ENCODE peak calls at places on chromosomes 16 and 17, in six cellular contexts. One of them, this sample, is unnamed.

GRCh38 chr16:75248142-75248535 is 3.3 kb downstream of the BCAR1 start:
- DNase-seq in IMR-90: no peak
- DNase-seq in trophoblast cell: no peak
- DNase-seq in neuronal stem cell: no peak
- DNase-seq in H1: no peak
- DNase-seq in mesenchymal stem cell: peak; percentile 67
- DNase-seq in this sample: no peak

GRCh38 chr16:7765079-7765550 is 432.5 kb downstream of the RBFOX1 start:
- DNase-seq in IMR-90: no peak
- DNase-seq in trophoblast cell: no peak
- DNase-seq in neuronal stem cell: no peak
- DNase-seq in H1: no peak
- DNase-seq in mesenchymal stem cell: no peak
- DNase-seq in this sample: peak; percentile 53

GRCh38 chr16:66292241-66292935 is 74.1 kb upstream of the CDH5 start:
- DNase-seq in IMR-90: no peak
- DNase-seq in trophoblast cell: no peak
- DNase-seq in neuronal stem cell: no peak
- DNase-seq in H1: no peak
- DNase-seq in mesenchymal stem cell: no peak
- DNase-seq in this sample: peak; percentile 16

GRCh38 chr16:15641753-15642556 is 999 bp downstream of the MARF1 start:
- DNase-seq in IMR-90: no peak
- DNase-seq in trophoblast cell: no peak
- DNase-seq in neuronal stem cell: no peak
- DNase-seq in H1: no peak
- DNase-seq in mesenchymal stem cell: peak; percentile 13
- DNase-seq in this sample: no peak

GRCh38 chr16:51129105-51129504 is 22.0 kb downstream of the SALL1 start:
- DNase-seq in IMR-90: peak; percentile 2
- DNase-seq in trophoblast cell: no peak
- DNase-seq in neuronal stem cell: no peak
- DNase-seq in H1: peak; percentile 35
- DNase-seq in mesenchymal stem cell: no peak
- DNase-seq in this sample: no peak

GRCh38 chr17:53061446-53061845 is 761.3 kb upstream of the KIF2B start:
- DNase-seq in IMR-90: no peak
- DNase-seq in trophoblast cell: peak; percentile 1
- DNase-seq in neuronal stem cell: no peak
- DNase-seq in H1: peak; percentile 58
- DNase-seq in mesenchymal stem cell: no peak
- DNase-seq in this sample: peak; percentile 92

GRCh38 chr16:47142469-47143328 is 1.0 kb downstream of the NETO2 start:
- DNase-seq in IMR-90: peak; percentile 44
- DNase-seq in trophoblast cell: peak; percentile 74
- DNase-seq in neuronal stem cell: peak; percentile 46
- DNase-seq in H1: no peak
- DNase-seq in mesenchymal stem cell: peak; percentile 66
- DNase-seq in this sample: peak; percentile 32

GRCh38 chr17:31691251-31691905 is 167.7 kb downstream of the COPRS start:
- DNase-seq in IMR-90: no peak
- DNase-seq in trophoblast cell: no peak
- DNase-seq in neuronal stem cell: no peak
- DNase-seq in H1: no peak
- DNase-seq in mesenchymal stem cell: no peak
- DNase-seq in this sample: no peak

GRCh38 chr16:4315185-4316102 is at the start of gene GLIS2:
- DNase-seq in IMR-90: peak; percentile 82
- DNase-seq in trophoblast cell: peak; percentile 73
- DNase-seq in neuronal stem cell: peak; percentile 80
- DNase-seq in H1: peak; percentile 73
- DNase-seq in mesenchymal stem cell: peak; percentile 89
- DNase-seq in this sample: peak; percentile 88

GRCh38 chr16:75340715-75341500 is 89.5 kb upstream of the BCAR1 start:
- DNase-seq in IMR-90: peak; percentile 43
- DNase-seq in trophoblast cell: no peak
- DNase-seq in neuronal stem cell: no peak
- DNase-seq in H1: no peak
- DNase-seq in mesenchymal stem cell: peak; percentile 71
- DNase-seq in this sample: no peak

GRCh38 chr17:9924735-9925191 is 19.7 kb upstream of the RCVRN start:
- DNase-seq in IMR-90: peak; percentile 75
- DNase-seq in trophoblast cell: peak; percentile 93
- DNase-seq in neuronal stem cell: peak; percentile 78
- DNase-seq in H1: no peak
- DNase-seq in mesenchymal stem cell: peak; percentile 84
- DNase-seq in this sample: peak; percentile 62

GRCh38 chr16:84815446-84815845 is 4.3 kb upstream of the CRISPLD2 start:
- DNase-seq in IMR-90: no peak
- DNase-seq in trophoblast cell: no peak
- DNase-seq in neuronal stem cell: no peak
- DNase-seq in H1: no peak
- DNase-seq in mesenchymal stem cell: no peak
- DNase-seq in this sample: no peak

GRCh38 chr17:82020874-82021727 is 1.6 kb downstream of the CENPX start:
- DNase-seq in IMR-90: peak; percentile 75
- DNase-seq in trophoblast cell: peak; percentile 93
- DNase-seq in neuronal stem cell: no peak
- DNase-seq in H1: no peak
- DNase-seq in mesenchymal stem cell: peak; percentile 75
- DNase-seq in this sample: peak; percentile 74

GRCh38 chr17:81294512-81295030 is 536 bp downstream of the SLC38A10 start:
- DNase-seq in IMR-90: peak; percentile 9
- DNase-seq in trophoblast cell: peak; percentile 35
- DNase-seq in neuronal stem cell: no peak
- DNase-seq in H1: no peak
- DNase-seq in mesenchymal stem cell: peak; percentile 36
- DNase-seq in this sample: no peak

GRCh38 chr16:77674888-77675287 is 47.4 kb upstream of the NUDT7 start:
- DNase-seq in IMR-90: peak; percentile 80
- DNase-seq in trophoblast cell: peak; percentile 84
- DNase-seq in neuronal stem cell: no peak
- DNase-seq in H1: no peak
- DNase-seq in mesenchymal stem cell: peak; percentile 58
- DNase-seq in this sample: no peak

GRCh38 chr17:43917348-43918025 is 10.2 kb upstream of the MPP2 start:
- DNase-seq in IMR-90: peak; percentile 10
- DNase-seq in trophoblast cell: peak; percentile 54
- DNase-seq in neuronal stem cell: no peak
- DNase-seq in H1: peak; percentile 84
- DNase-seq in mesenchymal stem cell: peak; percentile 26
- DNase-seq in this sample: peak; percentile 87

GRCh38 chr17:9645858-9646555 is 690 bp downstream of the USP43 start:
- DNase-seq in IMR-90: no peak
- DNase-seq in trophoblast cell: peak; percentile 57
- DNase-seq in neuronal stem cell: peak; percentile 27
- DNase-seq in H1: peak; percentile 76
- DNase-seq in mesenchymal stem cell: peak; percentile 50
- DNase-seq in this sample: peak; percentile 77

GRCh38 chr16:69417537-69418199 is 6.8 kb upstream of the CYB5B start:
- DNase-seq in IMR-90: no peak
- DNase-seq in trophoblast cell: no peak
- DNase-seq in neuronal stem cell: no peak
- DNase-seq in H1: no peak
- DNase-seq in mesenchymal stem cell: peak; percentile 96
- DNase-seq in this sample: peak; percentile 79

GRCh38 chr16:17350212-17350611 is 120.5 kb downstream of the XYLT1 start:
- DNase-seq in IMR-90: peak; percentile 67
- DNase-seq in trophoblast cell: peak; percentile 32
- DNase-seq in neuronal stem cell: no peak
- DNase-seq in H1: no peak
- DNase-seq in mesenchymal stem cell: no peak
- DNase-seq in this sample: no peak

GRCh38 chr16:9657659-9658058 is 524.6 kb downstream of the GRIN2A start:
- DNase-seq in IMR-90: no peak
- DNase-seq in trophoblast cell: no peak
- DNase-seq in neuronal stem cell: no peak
- DNase-seq in H1: peak; percentile 34
- DNase-seq in mesenchymal stem cell: no peak
- DNase-seq in this sample: no peak

GRCh38 chr17:77636835-77637806 is 321.4 kb upstream of the TNRC6C start:
- DNase-seq in IMR-90: no peak
- DNase-seq in trophoblast cell: no peak
- DNase-seq in neuronal stem cell: no peak
- DNase-seq in H1: no peak
- DNase-seq in mesenchymal stem cell: no peak
- DNase-seq in this sample: peak; percentile 38

GRCh38 chr17:58541249-58541648 is 26.8 kb upstream of the MTMR4 start:
- DNase-seq in IMR-90: no peak
- DNase-seq in trophoblast cell: peak; percentile 25
- DNase-seq in neuronal stem cell: no peak
- DNase-seq in H1: no peak
- DNase-seq in mesenchymal stem cell: peak; percentile 13
- DNase-seq in this sample: peak; percentile 80

GRCh38 chr17:37698132-37698615 is 46.7 kb downstream of the HNF1B start:
- DNase-seq in IMR-90: peak; percentile 79
- DNase-seq in trophoblast cell: no peak
- DNase-seq in neuronal stem cell: no peak
- DNase-seq in H1: no peak
- DNase-seq in mesenchymal stem cell: peak; percentile 42
- DNase-seq in this sample: no peak

GRCh38 chr17:57623620-57624019 is 121.5 kb downstream of the CCDC182 start:
- DNase-seq in IMR-90: no peak
- DNase-seq in trophoblast cell: no peak
- DNase-seq in neuronal stem cell: no peak
- DNase-seq in H1: no peak
- DNase-seq in mesenchymal stem cell: no peak
- DNase-seq in this sample: no peak

GRCh38 chr16:6133009-6133408 is 1035.4 kb upstream of the EEF2KMT start:
- DNase-seq in IMR-90: no peak
- DNase-seq in trophoblast cell: no peak
- DNase-seq in neuronal stem cell: no peak
- DNase-seq in H1: no peak
- DNase-seq in mesenchymal stem cell: no peak
- DNase-seq in this sample: no peak

GRCh38 chr17:39271546-39271945 is 45.8 kb upstream of the STAC2 start:
- DNase-seq in IMR-90: peak; percentile 52
- DNase-seq in trophoblast cell: no peak
- DNase-seq in neuronal stem cell: no peak
- DNase-seq in H1: no peak
- DNase-seq in mesenchymal stem cell: no peak
- DNase-seq in this sample: no peak

GRCh38 chr16:48955791-48956190 is 325.8 kb downstream of the CBLN1 start:
- DNase-seq in IMR-90: no peak
- DNase-seq in trophoblast cell: no peak
- DNase-seq in neuronal stem cell: no peak
- DNase-seq in H1: no peak
- DNase-seq in mesenchymal stem cell: no peak
- DNase-seq in this sample: no peak

GRCh38 chr17:80029235-80029974 is 6.3 kb downstream of the TBC1D16 start:
- DNase-seq in IMR-90: peak; percentile 74
- DNase-seq in trophoblast cell: peak; percentile 21
- DNase-seq in neuronal stem cell: no peak
- DNase-seq in H1: no peak
- DNase-seq in mesenchymal stem cell: peak; percentile 83
- DNase-seq in this sample: no peak

GRCh38 chr17:50986989-50987660 is 121.0 kb upstream of the TOB1 start:
- DNase-seq in IMR-90: peak; percentile 79
- DNase-seq in trophoblast cell: no peak
- DNase-seq in neuronal stem cell: no peak
- DNase-seq in H1: no peak
- DNase-seq in mesenchymal stem cell: no peak
- DNase-seq in this sample: no peak

GRCh38 chr16:50695017-50696000 is 1.9 kb downstream of the NOD2 start:
- DNase-seq in IMR-90: no peak
- DNase-seq in trophoblast cell: peak; percentile 20
- DNase-seq in neuronal stem cell: no peak
- DNase-seq in H1: no peak
- DNase-seq in mesenchymal stem cell: no peak
- DNase-seq in this sample: no peak

GRCh38 chr17:65013613-65014391 is 42.7 kb downstream of the GNA13 start:
- DNase-seq in IMR-90: peak; percentile 93
- DNase-seq in trophoblast cell: peak; percentile 81
- DNase-seq in neuronal stem cell: no peak
- DNase-seq in H1: no peak
- DNase-seq in mesenchymal stem cell: peak; percentile 88
- DNase-seq in this sample: no peak

GRCh38 chr16:85431431-85432124 is 181.5 kb upstream of the GSE1 start:
- DNase-seq in IMR-90: no peak
- DNase-seq in trophoblast cell: no peak
- DNase-seq in neuronal stem cell: no peak
- DNase-seq in H1: peak; percentile 46
- DNase-seq in mesenchymal stem cell: no peak
- DNase-seq in this sample: no peak

GRCh38 chr17:3944485-3945388 is 19.5 kb downstream of the ATP2A3 start:
- DNase-seq in IMR-90: peak; percentile 26
- DNase-seq in trophoblast cell: peak; percentile 73
- DNase-seq in neuronal stem cell: peak; percentile 82
- DNase-seq in H1: peak; percentile 97
- DNase-seq in mesenchymal stem cell: peak; percentile 73
- DNase-seq in this sample: peak; percentile 91

DNA sequence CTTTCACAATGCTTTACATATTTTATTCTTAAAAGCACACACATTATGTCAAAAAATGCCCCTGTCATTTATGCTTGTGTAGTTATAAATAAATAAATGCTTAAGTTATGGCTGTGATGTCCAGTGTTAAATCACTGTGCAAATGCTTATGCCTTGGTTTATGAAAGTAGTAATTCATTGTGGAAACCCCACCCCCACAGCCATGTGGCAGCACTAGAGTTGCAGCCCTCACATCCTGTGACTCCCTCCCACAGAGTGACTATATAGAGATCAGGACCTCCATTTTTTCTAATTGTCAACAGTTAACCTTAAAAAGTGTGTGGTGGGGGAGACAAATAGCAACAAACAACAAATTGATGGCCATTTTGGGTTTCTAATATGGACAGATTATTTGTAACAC is 2.4 kb downstream of the SKAP1 start:
- DNase-seq in IMR-90: no peak
- DNase-seq in trophoblast cell: no peak
- DNase-seq in neuronal stem cell: no peak
- DNase-seq in H1: no peak
- DNase-seq in mesenchymal stem cell: peak; percentile 15
- DNase-seq in this sample: no peak
- H2AFZ ChIP-seq in IMR-90: no peak overlapping the region
- H2AFZ ChIP-seq in trophoblast cell: no peak overlapping the region
- H2AFZ ChIP-seq in neuronal stem cell: no peak overlapping the region
- H2AFZ ChIP-seq in H1: no peak overlapping the region
- H2AFZ ChIP-seq in mesenchymal stem cell: no peak overlapping the region
- H2AFZ ChIP-seq in this sample: no peak overlapping the region

GRCh38 chr17:42275527-42276358 is 448 bp downstream of the STAT5B start:
- DNase-seq in IMR-90: peak; percentile 59
- DNase-seq in trophoblast cell: peak; percentile 75
- DNase-seq in neuronal stem cell: no peak
- DNase-seq in H1: peak; percentile 63
- DNase-seq in mesenchymal stem cell: peak; percentile 58
- DNase-seq in this sample: peak; percentile 52
- H2BK120ac ChIP-seq in IMR-90: peak overlapping the region; percentile 71
- H2BK120ac ChIP-seq in trophoblast cell: peak overlapping the region; percentile 14
- H2BK120ac ChIP-seq in neuronal stem cell: no peak overlapping the region
- H2BK120ac ChIP-seq in H1: no peak overlapping the region
- H2BK120ac ChIP-seq in mesenchymal stem cell: peak overlapping the region; percentile 94
- H2BK120ac ChIP-seq in this sample: no peak overlapping the region

GRCh38 chr17:71084219-71084618 is 914.9 kb downstream of the KCNJ2 start:
- DNase-seq in IMR-90: peak; percentile 22
- DNase-seq in trophoblast cell: peak; percentile 41
- DNase-seq in neuronal stem cell: peak; percentile 30
- DNase-seq in H1: peak; percentile 73
- DNase-seq in mesenchymal stem cell: peak; percentile 46
- DNase-seq in this sample: peak; percentile 78
- H2AFZ ChIP-seq in IMR-90: peak overlapping the region; percentile 3
- H2AFZ ChIP-seq in trophoblast cell: no peak overlapping the region
- H2AFZ ChIP-seq in neuronal stem cell: peak overlapping the region; percentile 30
- H2AFZ ChIP-seq in H1: no peak overlapping the region
- H2AFZ ChIP-seq in mesenchymal stem cell: no peak overlapping the region
- H2AFZ ChIP-seq in this sample: no peak overlapping the region

GRCh38 chr17:29389994-29390855 is at the start of gene TAOK1:
- DNase-seq in IMR-90: peak; percentile 98
- DNase-seq in trophoblast cell: peak; percentile 100
- DNase-seq in neuronal stem cell: peak; percentile 98
- DNase-seq in H1: peak; percentile 99
- DNase-seq in mesenchymal stem cell: peak; percentile 98
- DNase-seq in this sample: peak; percentile 99
- H2BK120ac ChIP-seq in IMR-90: peak within 1 kb of the TSS; percentile 43
- H2BK120ac ChIP-seq in trophoblast cell: peak within 1 kb of the TSS; percentile 99
- H2BK120ac ChIP-seq in neuronal stem cell: peak within 1 kb of the TSS; percentile 97
- H2BK120ac ChIP-seq in H1: no peak within 1 kb of the TSS
- H2BK120ac ChIP-seq in mesenchymal stem cell: peak within 1 kb of the TSS; percentile 94
- H2BK120ac ChIP-seq in this sample: no peak within 1 kb of the TSS